ENCODE peak calls at places on chromosomes 12 and 14, in eight cellular contexts. One of them, this sample, is unnamed.

GRCh38 chr14:23630687-23631086 is 5.5 kb upstream of the DHRS2 start:
- DNase-seq in AG04450: no peak
- DNase-seq in CD4-positive, CD25-positive, alpha-beta regulatory T cell: no peak
- DNase-seq in tibial artery: no peak
- DNase-seq in psoas muscle: no peak
- DNase-seq in PC-9: no peak
- DNase-seq in fibroblast of lung: no peak
- DNase-seq in NT2/D1: no peak
- DNase-seq in this sample: no peak

GRCh38 chr14:23562822-23563472 is 4.6 kb downstream of the AP1G2 start:
- DNase-seq in PC-9: peak
- DNase-seq in NT2/D1: no peak
- DNase-seq in tibial artery: no peak
- DNase-seq in psoas muscle: no peak
- DNase-seq in AG04450: peak
- DNase-seq in CD4-positive, CD25-positive, alpha-beta regulatory T cell: peak
- DNase-seq in fibroblast of lung: peak
- DNase-seq in this sample: no peak

GRCh38 chr14:99497341-99497740 is 16.1 kb downstream of the CCNK start:
- DNase-seq in AG04450: no peak
- DNase-seq in NT2/D1: no peak
- DNase-seq in CD4-positive, CD25-positive, alpha-beta regulatory T cell: no peak
- DNase-seq in PC-9: no peak
- DNase-seq in fibroblast of lung: no peak
- DNase-seq in psoas muscle: no peak
- DNase-seq in tibial artery: no peak
- DNase-seq in this sample: no peak

GRCh38 chr12:132858727-132859266 is 28.6 kb downstream of the CHFR start:
- DNase-seq in tibial artery: no peak
- DNase-seq in psoas muscle: no peak
- DNase-seq in NT2/D1: no peak
- DNase-seq in CD4-positive, CD25-positive, alpha-beta regulatory T cell: no peak
- DNase-seq in PC-9: peak
- DNase-seq in fibroblast of lung: no peak
- DNase-seq in AG04450: no peak
- DNase-seq in this sample: no peak

GRCh38 chr12:12007001-12007712 is 63.6 kb upstream of the BCL2L14 start:
- DNase-seq in fibroblast of lung: peak
- DNase-seq in tibial artery: no peak
- DNase-seq in NT2/D1: no peak
- DNase-seq in psoas muscle: no peak
- DNase-seq in AG04450: no peak
- DNase-seq in CD4-positive, CD25-positive, alpha-beta regulatory T cell: no peak
- DNase-seq in PC-9: no peak
- DNase-seq in this sample: no peak

GRCh38 chr12:39427360-39427808 is 15.5 kb downstream of the KIF21A start:
- DNase-seq in NT2/D1: no peak
- DNase-seq in tibial artery: no peak
- DNase-seq in psoas muscle: no peak
- DNase-seq in fibroblast of lung: peak
- DNase-seq in AG04450: no peak
- DNase-seq in PC-9: no peak
- DNase-seq in CD4-positive, CD25-positive, alpha-beta regulatory T cell: no peak
- DNase-seq in this sample: no peak

GRCh38 chr12:29104495-29104894 is 44.6 kb upstream of the FAR2 start:
- DNase-seq in AG04450: no peak
- DNase-seq in fibroblast of lung: no peak
- DNase-seq in tibial artery: no peak
- DNase-seq in PC-9: no peak
- DNase-seq in psoas muscle: no peak
- DNase-seq in NT2/D1: no peak
- DNase-seq in CD4-positive, CD25-positive, alpha-beta regulatory T cell: no peak
- DNase-seq in this sample: no peak

GRCh38 chr14:58722433-58722832 is 84.7 kb downstream of the DACT1 start:
- DNase-seq in AG04450: no peak
- DNase-seq in fibroblast of lung: no peak
- DNase-seq in tibial artery: no peak
- DNase-seq in PC-9: no peak
- DNase-seq in CD4-positive, CD25-positive, alpha-beta regulatory T cell: no peak
- DNase-seq in psoas muscle: no peak
- DNase-seq in NT2/D1: no peak
- DNase-seq in this sample: no peak

GRCh38 chr14:37585971-37586759 is 8.9 kb downstream of the FOXA1 start:
- DNase-seq in psoas muscle: no peak
- DNase-seq in fibroblast of lung: no peak
- DNase-seq in tibial artery: no peak
- DNase-seq in CD4-positive, CD25-positive, alpha-beta regulatory T cell: no peak
- DNase-seq in PC-9: no peak
- DNase-seq in AG04450: no peak
- DNase-seq in NT2/D1: no peak
- DNase-seq in this sample: no peak

GRCh38 chr14:85531141-85531593 is 1.2 kb downstream of the FLRT2 start:
- DNase-seq in psoas muscle: peak
- DNase-seq in fibroblast of lung: peak
- DNase-seq in CD4-positive, CD25-positive, alpha-beta regulatory T cell: no peak
- DNase-seq in PC-9: no peak
- DNase-seq in NT2/D1: no peak
- DNase-seq in AG04450: no peak
- DNase-seq in tibial artery: peak
- DNase-seq in this sample: no peak

GRCh38 chr14:79254069-79254775 is 957.1 kb downstream of the DIO2 start:
- DNase-seq in tibial artery: no peak
- DNase-seq in NT2/D1: no peak
- DNase-seq in PC-9: no peak
- DNase-seq in psoas muscle: no peak
- DNase-seq in fibroblast of lung: peak
- DNase-seq in AG04450: no peak
- DNase-seq in CD4-positive, CD25-positive, alpha-beta regulatory T cell: no peak
- DNase-seq in this sample: no peak

GRCh38 chr14:75515631-75515999 is 6.7 kb upstream of the BATF start:
- DNase-seq in NT2/D1: no peak
- DNase-seq in AG04450: no peak
- DNase-seq in fibroblast of lung: no peak
- DNase-seq in PC-9: no peak
- DNase-seq in psoas muscle: no peak
- DNase-seq in CD4-positive, CD25-positive, alpha-beta regulatory T cell: no peak
- DNase-seq in tibial artery: no peak
- DNase-seq in this sample: no peak

GRCh38 chr14:105891221-105891602 is 364.8 kb downstream of the TMEM121 start:
- DNase-seq in CD4-positive, CD25-positive, alpha-beta regulatory T cell: no peak
- DNase-seq in psoas muscle: peak
- DNase-seq in PC-9: no peak
- DNase-seq in AG04450: no peak
- DNase-seq in NT2/D1: no peak
- DNase-seq in tibial artery: peak
- DNase-seq in fibroblast of lung: no peak
- DNase-seq in this sample: no peak
- H3K4me3 ChIP-seq in CD4-positive, CD25-positive, alpha-beta regulatory T cell: no peak
- H3K4me3 ChIP-seq in psoas muscle: no peak
- H3K4me3 ChIP-seq in PC-9: no peak
- H3K4me3 ChIP-seq in AG04450: no peak
- H3K4me3 ChIP-seq in NT2/D1: no peak
- H3K4me3 ChIP-seq in tibial artery: no peak
- H3K4me3 ChIP-seq in fibroblast of lung: no peak
- H3K4me3 ChIP-seq in this sample: no peak

GRCh38 chr12:57232156-57232756 is 2.7 kb downstream of the SHMT2 start:
- DNase-seq in fibroblast of lung: no peak
- DNase-seq in NT2/D1: no peak
- DNase-seq in tibial artery: no peak
- DNase-seq in PC-9: no peak
- DNase-seq in psoas muscle: peak
- DNase-seq in CD4-positive, CD25-positive, alpha-beta regulatory T cell: no peak
- DNase-seq in AG04450: no peak
- DNase-seq in this sample: no peak
- H3K4me3 ChIP-seq in fibroblast of lung: peak
- H3K4me3 ChIP-seq in NT2/D1: no peak
- H3K4me3 ChIP-seq in tibial artery: no peak
- H3K4me3 ChIP-seq in PC-9: no peak
- H3K4me3 ChIP-seq in psoas muscle: no peak
- H3K4me3 ChIP-seq in CD4-positive, CD25-positive, alpha-beta regulatory T cell: no peak
- H3K4me3 ChIP-seq in AG04450: no peak
- H3K4me3 ChIP-seq in this sample: no peak

GRCh38 chr12:114405449-114406271 is at the start of gene TBX5:
- DNase-seq in fibroblast of lung: no peak
- DNase-seq in NT2/D1: no peak
- DNase-seq in CD4-positive, CD25-positive, alpha-beta regulatory T cell: no peak
- DNase-seq in tibial artery: no peak
- DNase-seq in PC-9: no peak
- DNase-seq in AG04450: peak
- DNase-seq in psoas muscle: no peak
- DNase-seq in this sample: no peak

GRCh38 chr12:114407566-114408411 is 1.8 kb upstream of the TBX5 start:
- DNase-seq in fibroblast of lung: no peak
- DNase-seq in PC-9: no peak
- DNase-seq in NT2/D1: no peak
- DNase-seq in CD4-positive, CD25-positive, alpha-beta regulatory T cell: no peak
- DNase-seq in AG04450: no peak
- DNase-seq in psoas muscle: no peak
- DNase-seq in tibial artery: no peak
- DNase-seq in this sample: no peak

GRCh38 chr12:114408415-114408814 is 2.5 kb upstream of the TBX5 start:
- DNase-seq in fibroblast of lung: no peak
- DNase-seq in PC-9: no peak
- DNase-seq in NT2/D1: no peak
- DNase-seq in CD4-positive, CD25-positive, alpha-beta regulatory T cell: no peak
- DNase-seq in tibial artery: no peak
- DNase-seq in psoas muscle: no peak
- DNase-seq in AG04450: no peak
- DNase-seq in this sample: no peak

GRCh38 chr12:114406326-114407033 is 536 bp upstream of the TBX5 start:
- DNase-seq in CD4-positive, CD25-positive, alpha-beta regulatory T cell: no peak
- DNase-seq in fibroblast of lung: no peak
- DNase-seq in tibial artery: no peak
- DNase-seq in AG04450: no peak
- DNase-seq in PC-9: no peak
- DNase-seq in NT2/D1: no peak
- DNase-seq in psoas muscle: no peak
- DNase-seq in this sample: no peak

DNA sequence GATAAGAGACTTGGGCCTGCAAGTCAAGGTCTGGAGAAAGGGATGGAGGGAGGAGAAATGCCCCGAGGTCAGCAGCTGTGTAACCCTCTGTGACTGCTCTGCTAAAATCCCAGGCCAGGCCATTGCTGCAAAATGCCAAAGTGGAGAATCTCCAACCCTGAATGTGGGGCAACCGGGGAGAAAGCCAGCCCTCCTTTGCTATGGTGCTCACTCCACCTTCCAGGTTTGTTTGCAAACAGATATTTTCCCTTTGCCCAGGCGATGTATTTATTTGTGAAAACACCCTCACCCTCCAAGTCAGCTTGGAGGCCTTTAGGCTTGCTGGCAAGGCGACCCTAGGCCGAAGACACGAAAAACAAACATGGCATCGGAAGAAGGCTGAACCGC is 1.1 kb upstream of the TBX5 start:
- DNase-seq in AG04450: no peak
- DNase-seq in NT2/D1: no peak
- DNase-seq in fibroblast of lung: no peak
- DNase-seq in CD4-positive, CD25-positive, alpha-beta regulatory T cell: no peak
- DNase-seq in PC-9: no peak
- DNase-seq in tibial artery: no peak
- DNase-seq in psoas muscle: no peak
- DNase-seq in this sample: no peak
- H3K4me3 ChIP-seq in AG04450: peak
- H3K4me3 ChIP-seq in NT2/D1: no peak
- H3K4me3 ChIP-seq in fibroblast of lung: peak
- H3K4me3 ChIP-seq in CD4-positive, CD25-positive, alpha-beta regulatory T cell: no peak
- H3K4me3 ChIP-seq in PC-9: no peak
- H3K4me3 ChIP-seq in tibial artery: no peak
- H3K4me3 ChIP-seq in psoas muscle: no peak
- H3K4me3 ChIP-seq in this sample: no peak

GRCh38 chr12:93632383-93632782 is 44.8 kb upstream of the CRADD start:
- DNase-seq in tibial artery: no peak
- DNase-seq in AG04450: no peak
- DNase-seq in PC-9: no peak
- DNase-seq in NT2/D1: no peak
- DNase-seq in fibroblast of lung: no peak
- DNase-seq in psoas muscle: no peak
- DNase-seq in CD4-positive, CD25-positive, alpha-beta regulatory T cell: no peak
- DNase-seq in this sample: no peak
- H3K4me3 ChIP-seq in tibial artery: no peak
- H3K4me3 ChIP-seq in AG04450: no peak
- H3K4me3 ChIP-seq in PC-9: no peak
- H3K4me3 ChIP-seq in NT2/D1: no peak
- H3K4me3 ChIP-seq in fibroblast of lung: no peak
- H3K4me3 ChIP-seq in psoas muscle: no peak
- H3K4me3 ChIP-seq in CD4-positive, CD25-positive, alpha-beta regulatory T cell: no peak
- H3K4me3 ChIP-seq in this sample: no peak

This sample was measured in retinal pigment epithelial cell.